ENCODE peak calls at places on chromosomes 1 and 21, in ten cellular contexts. A is CD8-positive, alpha-beta T cell; Z is psoas muscle; O is Karpas-422; M is aorta; V is testis; J is effector memory CD4-positive, alpha-beta T cell; X is neuronal stem cell; K is pancreas; B is thoracic aorta. L is an unnamed sample. For H3K4me1, the result is how much of the 10 kb centered on the place peaks cover.

GRCh38 chr1:113874017-113874879 is 2.7 kb upstream of the PTPN22 start:
- DNase-seq in A (no peak), Z (no peak), O (peak), M (no peak), V (peak), J (no peak), X (no peak), K (peak), B (no peak), L (no peak)

GRCh38 chr1:112083487-112083886 is 94.0 kb upstream of the KCND3 start:
- DNase-seq in A (no peak), Z (no peak), O (peak), M (no peak), V (no peak), J (no peak), X (peak), K (no peak), B (no peak), L (no peak)

GRCh38 chr1:30413606-30414005 is 309.8 kb downstream of the MATN1 start:
- DNase-seq in A (no peak), Z (no peak), O (no peak), M (no peak), V (no peak), J (no peak), X (no peak), K (no peak), B (no peak), L (peak)

GRCh38 chr1:232657426-232657825 is 27.5 kb upstream of the SIPA1L2 start:
- DNase-seq in A (no peak), Z (no peak), O (no peak), M (no peak), V (no peak), J (no peak), X (no peak), K (no peak), B (no peak), L (no peak)

GRCh38 chr1:9901148-9902059 is 8.7 kb downstream of the CTNNBIP1 start:
- DNase-seq in A (no peak), Z (no peak), O (no peak), M (no peak), V (peak), J (no peak), X (no peak), K (peak), B (no peak), L (no peak)

GRCh38 chr21:45257673-45258341 is 29.9 kb downstream of the POFUT2 start:
- DNase-seq in A (no peak), Z (no peak), O (no peak), M (no peak), V (no peak), J (no peak), X (no peak), K (no peak), B (no peak), L (peak)

GRCh38 chr1:25902462-25902861 is 3.8 kb downstream of the STMN1 start:
- DNase-seq in A (no peak), Z (no peak), O (no peak), M (no peak), V (no peak), J (no peak), X (no peak), K (no peak), B (no peak), L (no peak)

GRCh38 chr1:45617618-45618017 is 6.2 kb downstream of the CCDC17 start:
- DNase-seq in A (no peak), Z (no peak), O (no peak), M (no peak), V (no peak), J (no peak), X (no peak), K (no peak), B (no peak), L (no peak)

GRCh38 chr1:244012232-244012631 is 38.9 kb upstream of the ZBTB18 start:
- DNase-seq in A (no peak), Z (no peak), O (no peak), M (no peak), V (no peak), J (no peak), X (no peak), K (no peak), B (no peak), L (no peak)

GRCh38 chr1:62436039-62436465 is 797 bp upstream of the USP1 start:
- DNase-seq in A (peak), Z (peak), O (no peak), M (peak), V (no peak), J (no peak), X (no peak), K (peak), B (no peak), L (peak)

GRCh38 chr1:3011631-3012510 is 9.4 kb upstream of the ACTRT2 start:
- DNase-seq in A (no peak), Z (no peak), O (no peak), M (no peak), V (peak), J (no peak), X (no peak), K (no peak), B (no peak), L (no peak)

DNA sequence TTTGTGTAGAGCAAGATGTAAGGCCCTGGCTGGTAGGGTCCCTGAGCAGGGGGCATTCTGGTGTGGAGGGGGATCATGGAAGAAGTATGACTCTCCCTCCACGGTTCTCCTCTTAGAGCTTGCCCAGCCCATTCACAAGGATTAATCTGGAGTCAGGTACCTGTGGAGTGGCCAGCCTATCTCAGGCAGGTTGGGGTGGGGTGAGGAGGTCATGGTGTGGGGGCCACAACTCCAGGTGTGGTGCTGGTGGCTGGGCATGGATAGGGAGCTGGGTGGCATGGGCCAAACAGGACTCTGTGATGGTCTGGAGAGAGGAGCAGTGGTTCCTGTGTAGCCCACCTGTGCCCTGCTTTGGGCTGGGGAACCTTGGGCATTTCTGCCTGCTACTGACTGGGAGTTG is 32.3 kb downstream of the TMCC2 start:
- DNase-seq in A (no peak), Z (no peak), O (no peak), M (no peak), V (no peak), J (no peak), X (no peak), K (no peak), B (no peak), L (no peak)
- H3K4me1 ChIP-seq in A (under half), Z (half or more), O (under half), M (under half), V (under half), J (under half), X (under half), K (under half), B (under half), L (under half)

DNA sequence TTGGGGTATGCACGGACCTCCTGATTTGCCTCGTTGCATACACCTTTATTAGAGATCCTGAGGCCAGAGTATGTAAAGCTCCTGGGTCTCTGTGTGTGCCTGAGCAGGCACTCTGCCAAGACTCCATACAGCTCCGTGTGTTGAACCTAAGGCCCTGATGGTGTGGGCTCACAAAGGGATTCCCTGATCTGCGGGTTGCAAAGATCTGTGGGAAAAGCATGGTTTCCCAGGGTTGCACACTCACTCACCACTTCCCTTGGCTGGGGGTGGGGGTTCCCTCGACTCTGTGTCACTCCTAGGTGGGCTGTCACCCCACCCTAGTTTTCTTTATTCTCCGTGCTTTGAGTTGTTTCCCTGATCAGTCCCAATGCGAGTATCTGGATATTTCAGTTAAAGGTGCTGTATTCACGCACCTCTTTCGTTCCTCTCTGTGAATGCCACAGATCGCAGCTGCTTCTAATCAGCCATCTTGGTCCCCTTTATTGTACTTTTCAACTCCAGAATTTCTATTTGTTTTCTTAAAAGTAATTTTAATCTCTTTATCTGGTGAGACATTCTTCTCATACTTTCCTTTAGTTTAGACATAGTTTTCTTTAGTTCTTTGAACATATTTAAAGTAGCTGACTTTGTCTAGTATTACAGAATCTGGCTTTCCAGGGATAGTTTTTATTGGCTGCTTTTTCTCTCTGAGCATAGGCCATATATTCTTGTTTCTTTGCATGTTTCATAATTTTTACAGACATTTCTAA is 39.0 kb upstream of the F3 start:
- DNase-seq in A (no peak), Z (no peak), O (no peak), M (no peak), V (no peak), J (no peak), X (no peak), K (no peak), B (no peak), L (no peak)
- H3K4me3 ChIP-seq in A (no peak), Z (no peak), O (no peak), M (no peak), V (no peak), J (no peak), X (no peak), K (no peak), B (peak), L (no peak)

GRCh38 chr1:157505481-157506272 is 46.6 kb downstream of the FCRL5 start:
- DNase-seq in A (no peak), Z (no peak), O (peak), M (no peak), V (peak), J (no peak), X (peak), K (peak), B (no peak), L (no peak)

GRCh38 chr1:157509546-157510232 is 42.6 kb downstream of the FCRL5 start:
- DNase-seq in A (no peak), Z (no peak), O (no peak), M (no peak), V (no peak), J (no peak), X (no peak), K (no peak), B (no peak), L (no peak)

GRCh38 chr1:157499516-157499915 is 52.8 kb downstream of the FCRL5 start:
- DNase-seq in A (no peak), Z (no peak), O (no peak), M (no peak), V (no peak), J (no peak), X (no peak), K (no peak), B (no peak), L (no peak)

GRCh38 chr1:157504646-157505045 is 47.7 kb downstream of the FCRL5 start:
- DNase-seq in A (no peak), Z (no peak), O (no peak), M (no peak), V (peak), J (no peak), X (no peak), K (no peak), B (no peak), L (no peak)
- H3K4me1 ChIP-seq in A (under half), Z (under half), O (under half), M (under half), V (under half), J (under half), X (under half), K (under half), B (under half), L (under half)

GRCh38 chr1:214108097-214108446 is 120.3 kb downstream of the PROX1 start:
- DNase-seq in A (no peak), Z (no peak), O (no peak), M (no peak), V (no peak), J (no peak), X (no peak), K (no peak), B (no peak), L (no peak)

GRCh38 chr1:214106375-214106774 is 118.6 kb downstream of the PROX1 start:
- DNase-seq in A (no peak), Z (no peak), O (no peak), M (no peak), V (no peak), J (no peak), X (no peak), K (no peak), B (no peak), L (no peak)

GRCh38 chr1:214103778-214104177 is 116.0 kb downstream of the PROX1 start:
- DNase-seq in A (no peak), Z (no peak), O (no peak), M (no peak), V (no peak), J (no peak), X (no peak), K (no peak), B (no peak), L (no peak)

GRCh38 chr1:214111796-214112195 is 124.0 kb downstream of the PROX1 start:
- DNase-seq in A (no peak), Z (no peak), O (no peak), M (no peak), V (no peak), J (no peak), X (no peak), K (no peak), B (no peak), L (no peak)

DNA sequence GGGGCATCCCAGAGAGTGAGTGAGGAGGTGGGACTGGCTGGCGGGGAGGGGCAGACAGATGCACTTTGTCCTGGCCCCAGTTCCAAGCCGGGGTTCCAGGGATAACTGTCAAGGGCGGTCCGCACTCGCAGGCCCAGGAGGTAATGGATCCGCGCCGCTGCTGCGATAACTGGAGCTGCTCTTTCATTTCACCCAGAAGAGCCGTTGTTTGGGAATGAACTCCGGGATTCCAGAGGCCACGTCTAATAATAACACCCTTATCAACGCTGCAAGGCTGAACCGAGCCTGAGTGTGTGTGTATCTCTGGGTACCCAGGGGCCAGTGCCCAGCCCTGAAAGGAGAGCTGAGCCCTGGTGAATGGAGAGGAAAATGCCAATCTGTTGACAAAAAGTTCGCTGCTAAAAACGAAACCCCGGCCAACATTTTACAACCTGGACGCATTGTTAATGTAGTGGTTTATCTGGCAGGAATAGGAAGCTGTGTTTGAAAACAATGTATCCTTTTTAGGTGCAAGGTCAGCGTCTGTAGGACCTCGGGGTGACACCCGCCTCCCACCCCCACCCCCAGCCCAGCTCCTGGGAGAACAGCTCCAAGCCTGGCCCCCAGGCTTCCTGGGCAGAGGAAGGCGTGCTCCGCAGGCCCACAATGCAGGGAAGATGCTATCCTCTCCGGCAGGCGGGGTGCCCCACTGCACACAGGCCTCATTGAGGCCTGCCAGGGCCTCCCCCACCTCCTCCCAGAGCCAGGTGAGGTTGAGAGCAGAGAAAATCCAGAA is 119.7 kb downstream of the PROX1 start:
- DNase-seq in A (no peak), Z (no peak), O (no peak), M (no peak), V (peak), J (no peak), X (no peak), K (no peak), B (no peak), L (no peak)
- H3K4me3 ChIP-seq in A (no peak), Z (peak), O (no peak), M (no peak), V (peak), J (no peak), X (no peak), K (peak), B (peak), L (peak)

DNA sequence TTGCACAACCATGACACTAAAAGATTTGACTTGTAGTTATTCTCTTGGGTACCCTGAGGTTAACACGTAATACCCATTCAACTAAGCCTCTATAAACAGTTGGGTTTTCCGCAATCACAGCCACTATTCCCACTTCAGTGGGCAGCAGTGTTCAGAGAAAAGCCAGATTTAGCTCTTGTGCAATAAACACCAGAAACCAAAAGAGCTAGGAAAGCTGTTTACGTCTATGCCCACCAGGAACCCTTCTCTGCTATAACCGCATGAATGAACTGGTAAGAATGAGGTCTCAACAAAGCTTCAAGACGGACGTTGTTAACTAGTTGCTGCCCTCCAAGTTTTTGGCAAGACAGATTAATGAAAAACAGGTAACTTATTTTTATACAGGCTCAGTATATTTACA is 101.3 kb downstream of the SLC45A1 start:
- DNase-seq in A (no peak), Z (no peak), O (no peak), M (no peak), V (no peak), J (no peak), X (no peak), K (no peak), B (no peak), L (no peak)
- H3K4me1 ChIP-seq in A (half or more), Z (half or more), O (half or more), M (under half), V (under half), J (under half), X (under half), K (half or more), B (half or more), L (half or more)